ENCODE peak calls at places on chromosomes 5 and 9, in five cellular contexts. A is activated T-cell treated with anti-CD3 and anti-CD28 coated beads for 1 hour, D is BJ, M is cardiac septum, W is T follicular helper cell. T is an unnamed sample.

GRCh38 chr9:116190997-116191396 is 37.4 kb downstream of the PAPPA start:
- DNase-seq in A (no peak), D (peak), M (no peak), W (no peak), T (no peak)

GRCh38 chr9:10961883-10962282 is 349.1 kb upstream of the PTPRD start:
- DNase-seq in A (no peak), D (no peak), M (no peak), W (no peak), T (no peak)

GRCh38 chr5:62593331-62593730 is 14.7 kb downstream of the LRRC70 start:
- DNase-seq in A (no peak), D (no peak), M (no peak), W (no peak), T (no peak)

GRCh38 chr9:121610638-121610953 is 40.8 kb upstream of the DAB2IP start:
- DNase-seq in A (no peak), D (no peak), M (no peak), W (no peak), T (no peak)

GRCh38 chr5:126513302-126513701 is 81.7 kb downstream of the ALDH7A1 start:
- DNase-seq in A (no peak), D (no peak), M (no peak), W (no peak), T (no peak)

GRCh38 chr5:68883441-68883840 is 210.4 kb upstream of the SLC30A5 start:
- DNase-seq in A (no peak), D (no peak), M (no peak), W (no peak), T (no peak)

GRCh38 chr5:81601912-81602311 is 149.0 kb downstream of the SSBP2 start:
- DNase-seq in A (no peak), D (no peak), M (no peak), W (no peak), T (no peak)

GRCh38 chr5:143404416-143405062 is 1.1 kb upstream of the NR3C1 start:
- DNase-seq in A (peak), D (peak), M (peak), W (peak), T (peak)

GRCh38 chr5:16536818-16537217 is 71.2 kb upstream of the ZNF622 start:
- DNase-seq in A (no peak), D (no peak), M (no peak), W (no peak), T (no peak)

GRCh38 chr5:175642998-175643397 is 14.9 kb upstream of the HRH2 start:
- DNase-seq in A (no peak), D (no peak), M (no peak), W (no peak), T (no peak)

GRCh38 chr5:36040651-36041536 is 25.8 kb downstream of the UGT3A2 start:
- DNase-seq in A (no peak), D (no peak), M (no peak), W (no peak), T (no peak)

GRCh38 chr5:172762214-172763119 is 8.5 kb downstream of the DUSP1 start:
- DNase-seq in A (no peak), D (no peak), M (no peak), W (no peak), T (no peak)

GRCh38 chr5:157563373-157564148 is 12.0 kb downstream of the ADAM19 start:
- DNase-seq in A (no peak), D (peak), M (no peak), W (no peak), T (no peak)

GRCh38 chr5:136057401-136057951 is 28.7 kb downstream of the TGFBI start:
- DNase-seq in A (no peak), D (no peak), M (peak), W (no peak), T (no peak)

GRCh38 chr5:9358961-9359686 is 186.8 kb downstream of the SEMA5A start:
- DNase-seq in A (no peak), D (peak), M (no peak), W (no peak), T (no peak)

GRCh38 chr9:99555792-99556191 is 265.9 kb upstream of the NR4A3 start:
- DNase-seq in A (no peak), D (no peak), M (no peak), W (no peak), T (no peak)

GRCh38 chr5:143484604-143485003 is 81.1 kb upstream of the NR3C1 start:
- DNase-seq in A (no peak), D (no peak), M (no peak), W (no peak), T (no peak)

GRCh38 chr5:171946382-171946781 is 60.1 kb downstream of the FBXW11 start:
- DNase-seq in A (no peak), D (no peak), M (no peak), W (no peak), T (no peak)

GRCh38 chr9:88372103-88372694 is 16.0 kb upstream of the SPIN1 start:
- DNase-seq in A (no peak), D (no peak), M (no peak), W (no peak), T (no peak)

GRCh38 chr9:135070198-135070951 is 17.1 kb upstream of the OLFM1 start:
- DNase-seq in A (no peak), D (no peak), M (peak), W (no peak), T (no peak)

GRCh38 chr5:149438281-149438680 is 59.2 kb upstream of the IL17B start:
- DNase-seq in A (no peak), D (no peak), M (no peak), W (no peak), T (no peak)

GRCh38 chr9:69946800-69947437 is 96.7 kb upstream of the MAMDC2 start:
- DNase-seq in A (no peak), D (peak), M (no peak), W (no peak), T (no peak)

T was measured in T-helper 22 cell.